ENCODE peak calls at places on chromosomes 6 and 20, in nine cellular contexts. J is GM13977, Y is spleen, X is neural crest cell, C is fibroblast of pulmonary artery, S is foreskin fibroblast, H is A549, K is cardiac muscle cell, A is heart right ventricle. Z is an unnamed sample.

GRCh38 chr6:157946865-157947532 is 34.7 kb upstream of the SYNJ2 start:
- DNase-seq in J (peak), Y (no peak), X (no peak), C (peak), S (no peak), H (no peak), K (peak), A (no peak), Z (no peak)

GRCh38 chr6:108755257-108756240 is 92.7 kb upstream of the ARMC2 start:
- DNase-seq in J (no peak), Y (no peak), X (no peak), C (peak), S (peak), H (no peak), K (peak), A (no peak), Z (no peak)

GRCh38 chr6:157314705-157315321 is 8.5 kb downstream of the TMEM242 start:
- DNase-seq in J (peak), Y (no peak), X (no peak), C (peak), S (peak), H (peak), K (peak), A (no peak), Z (no peak)

GRCh38 chr20:9051508-9051907 is 17.4 kb upstream of the PLCB4 start:
- DNase-seq in J (no peak), Y (no peak), X (no peak), C (peak), S (peak), H (peak), K (peak), A (no peak), Z (no peak)

GRCh38 chr6:38542031-38542430 is 97.7 kb downstream of the BTBD9 start:
- DNase-seq in J (no peak), Y (no peak), X (no peak), C (peak), S (no peak), H (no peak), K (peak), A (no peak), Z (no peak)

GRCh38 chr6:9140861-9141534 is 705.7 kb upstream of the SLC35B3 start:
- DNase-seq in J (no peak), Y (no peak), X (no peak), C (peak), S (peak), H (no peak), K (no peak), A (no peak), Z (no peak)

GRCh38 chr6:56489559-56489958 is 153.1 kb downstream of the DST start:
- DNase-seq in J (no peak), Y (no peak), X (no peak), C (no peak), S (no peak), H (no peak), K (no peak), A (no peak), Z (no peak)

GRCh38 chr6:150004783-150005717 is 20.3 kb downstream of the RAET1L start:
- DNase-seq in J (peak), Y (peak), X (peak), C (peak), S (peak), H (peak), K (peak), A (peak), Z (peak)

GRCh38 chr20:31630187-31630790 is 7.4 kb upstream of the COX4I2 start:
- DNase-seq in J (no peak), Y (no peak), X (no peak), C (peak), S (no peak), H (no peak), K (peak), A (no peak), Z (no peak)

GRCh38 chr20:49427751-49428518 is 54.5 kb downstream of the KCNB1 start:
- DNase-seq in J (no peak), Y (no peak), X (no peak), C (no peak), S (no peak), H (no peak), K (no peak), A (peak), Z (no peak)

GRCh38 chr6:108501559-108501958 is 59.2 kb upstream of the FOXO3 start:
- DNase-seq in J (no peak), Y (no peak), X (no peak), C (peak), S (peak), H (no peak), K (peak), A (no peak), Z (no peak)

GRCh38 chr20:15618912-15619311 is 954.3 kb downstream of the KIF16B start:
- DNase-seq in J (no peak), Y (no peak), X (no peak), C (no peak), S (no peak), H (no peak), K (no peak), A (no peak), Z (no peak)

GRCh38 chr20:37627060-37627766 is 66.6 kb upstream of the CTNNBL1 start:
- DNase-seq in J (peak), Y (no peak), X (peak), C (peak), S (peak), H (no peak), K (peak), A (peak), Z (no peak)

GRCh38 chr6:43884660-43885022 is 114.6 kb downstream of the VEGFA start:
- DNase-seq in J (no peak), Y (peak), X (no peak), C (no peak), S (no peak), H (no peak), K (no peak), A (no peak), Z (no peak)

GRCh38 chr6:6676910-6677441 is 88.5 kb downstream of the LY86 start:
- DNase-seq in J (peak), Y (peak), X (peak), C (peak), S (peak), H (peak), K (peak), A (peak), Z (peak)

GRCh38 chr6:45327956-45328522 is at the start of gene RUNX2:
- DNase-seq in J (no peak), Y (no peak), X (no peak), C (peak), S (peak), H (no peak), K (peak), A (no peak), Z (no peak)

GRCh38 chr20:34364013-34364382 is 925 bp downstream of the ITCH start:
- DNase-seq in J (no peak), Y (no peak), X (no peak), C (peak), S (no peak), H (no peak), K (peak), A (no peak), Z (no peak)

GRCh38 chr6:48184644-48185043 is 73.6 kb upstream of the PTCHD4 start:
- DNase-seq in J (no peak), Y (no peak), X (no peak), C (no peak), S (peak), H (no peak), K (no peak), A (no peak), Z (no peak)

GRCh38 chr6:2857580-2858337 is 16.1 kb upstream of the SERPINB1 start:
- DNase-seq in J (peak), Y (peak), X (no peak), C (peak), S (no peak), H (peak), K (peak), A (peak), Z (peak)

GRCh38 chr6:63526931-63527330 is 45.3 kb upstream of the LOC128125822 start:
- DNase-seq in J (no peak), Y (no peak), X (no peak), C (no peak), S (no peak), H (no peak), K (no peak), A (no peak), Z (no peak)

GRCh38 chr6:166341464-166341863 is 881 bp downstream of the SFT2D1 start:
- DNase-seq in J (no peak), Y (no peak), X (no peak), C (no peak), S (no peak), H (no peak), K (peak), A (no peak), Z (no peak)

GRCh38 chr6:154558513-154558912 is 48.0 kb upstream of the CNKSR3 start:
- DNase-seq in J (no peak), Y (no peak), X (no peak), C (no peak), S (no peak), H (no peak), K (no peak), A (no peak), Z (no peak)

DNA sequence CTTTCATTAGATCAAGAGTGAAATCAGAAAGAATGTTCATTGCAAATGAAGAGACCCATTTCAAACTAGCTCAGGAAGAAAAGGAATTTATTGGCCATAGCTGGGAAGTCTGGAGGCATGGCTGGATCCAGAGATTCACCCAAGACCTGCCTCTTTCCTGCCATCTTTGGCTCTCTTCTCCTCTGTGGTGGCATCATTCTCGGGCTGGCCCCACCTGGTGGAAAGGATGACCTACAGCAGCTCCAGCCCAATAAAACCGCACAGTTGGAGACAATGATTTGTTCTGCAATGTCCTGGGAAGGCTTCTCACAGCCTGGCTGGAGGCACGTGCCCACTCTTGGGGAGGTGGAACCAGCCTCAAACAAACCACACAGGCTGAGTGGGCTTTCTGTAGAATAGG is 18.1 kb upstream of the FERMT1 start:
- DNase-seq in J (no peak), Y (no peak), X (no peak), C (no peak), S (no peak), H (no peak), K (no peak), A (no peak), Z (no peak)
- TF ChIP-seq CTCF in J (peak), Y (no peak), X (peak), C (peak), S (no peak), H (no peak), K (peak), A (no peak), Z (no peak)

GRCh38 chr6:135759831-135760230 is 91.7 kb upstream of the PDE7B start:
- DNase-seq in J (no peak), Y (no peak), X (no peak), C (peak), S (no peak), H (peak), K (peak), A (no peak), Z (no peak)
- TF ChIP-seq CTCF in J (no peak), Y (no peak), X (no peak), C (peak), S (peak), H (peak), K (peak), A (no peak), Z (no peak)

DNA sequence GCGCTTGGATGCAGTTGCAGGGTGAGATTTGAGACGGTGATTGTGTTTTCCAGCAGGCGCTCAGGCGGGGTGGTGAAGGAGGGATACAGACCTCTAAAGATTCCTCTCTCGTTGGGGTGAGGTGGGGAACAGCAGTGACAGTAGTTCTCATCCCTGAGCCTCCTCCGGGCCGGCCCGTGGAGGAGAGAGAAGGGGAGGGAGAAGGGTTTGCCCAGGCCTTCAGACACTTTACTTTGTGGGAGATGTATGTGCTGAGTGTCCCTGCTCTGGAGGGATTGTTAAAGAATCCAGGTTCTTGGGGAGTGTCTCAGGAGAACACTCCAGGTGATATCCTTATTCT is 41.0 kb downstream of the PSMB9 start:
- DNase-seq in J (no peak), Y (no peak), X (no peak), C (no peak), S (no peak), H (no peak), K (no peak), A (no peak), Z (no peak)
- TF ChIP-seq CTCF in J (no peak), Y (no peak), X (no peak), C (no peak), S (no peak), H (no peak), K (no peak), A (no peak), Z (no peak)

DNA sequence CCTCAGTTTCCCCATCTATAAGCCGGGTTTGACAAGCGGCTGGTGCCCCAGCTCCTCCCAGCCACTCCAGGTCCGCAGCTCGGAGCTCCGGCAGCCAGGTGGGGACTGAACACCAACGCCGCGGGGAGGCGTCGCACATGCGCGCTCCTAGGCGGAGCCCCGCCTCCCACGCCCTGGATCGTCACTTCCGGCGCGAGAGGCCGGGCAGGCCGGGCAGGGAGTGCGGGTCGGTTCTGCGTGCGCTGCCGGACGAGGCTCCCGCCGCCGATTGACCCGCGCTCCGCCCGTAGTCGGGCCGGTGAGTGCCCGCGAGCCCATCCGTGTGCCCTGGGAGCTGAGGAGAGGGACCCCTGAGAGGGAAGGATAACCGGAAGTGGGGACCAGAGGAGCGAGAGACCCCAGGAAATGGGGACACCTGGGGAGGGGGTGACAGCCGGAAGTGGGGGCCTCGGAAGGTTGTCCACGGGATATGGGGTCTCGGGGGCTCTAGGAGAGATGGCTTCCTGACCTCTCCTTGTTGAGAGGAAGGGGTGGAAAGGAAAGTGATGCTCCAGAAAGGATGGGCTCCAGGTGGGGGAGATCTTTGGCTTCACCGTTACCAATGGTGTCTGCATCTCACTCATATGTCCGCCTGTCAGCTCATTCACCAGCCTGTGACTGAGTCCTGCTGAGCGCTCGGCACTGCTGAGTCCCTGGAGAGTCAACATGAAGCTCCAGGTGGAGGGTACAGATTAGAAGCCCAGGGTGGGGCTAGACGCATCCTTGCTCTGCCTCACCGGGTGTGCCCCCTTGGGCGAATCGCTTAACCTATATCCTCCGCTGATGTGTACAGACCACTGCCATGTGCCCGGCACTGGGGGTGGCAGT is at the start of gene TTPAL:
- DNase-seq in J (peak), Y (peak), X (peak), C (peak), S (peak), H (peak), K (peak), A (peak), Z (peak)
- TF ChIP-seq CTCF in J (peak), Y (peak), X (no peak), C (peak), S (peak), H (peak), K (peak), A (peak), Z (no peak)

GRCh38 chr6:27650620-27651370 is 177.9 kb upstream of the ZNF184 start:
- DNase-seq in J (peak), Y (no peak), X (peak), C (peak), S (no peak), H (no peak), K (peak), A (no peak), Z (no peak)
- TF ChIP-seq CTCF in J (peak), Y (no peak), X (peak), C (peak), S (peak), H (no peak), K (peak), A (no peak), Z (no peak)

GRCh38 chr20:21719592-21720214 is 14.2 kb downstream of the PAX1 start:
- DNase-seq in J (peak), Y (no peak), X (peak), C (peak), S (peak), H (peak), K (peak), A (no peak), Z (no peak)
- TF ChIP-seq CTCF in J (peak), Y (peak), X (peak), C (peak), S (peak), H (peak), K (peak), A (peak), Z (peak)

DNA sequence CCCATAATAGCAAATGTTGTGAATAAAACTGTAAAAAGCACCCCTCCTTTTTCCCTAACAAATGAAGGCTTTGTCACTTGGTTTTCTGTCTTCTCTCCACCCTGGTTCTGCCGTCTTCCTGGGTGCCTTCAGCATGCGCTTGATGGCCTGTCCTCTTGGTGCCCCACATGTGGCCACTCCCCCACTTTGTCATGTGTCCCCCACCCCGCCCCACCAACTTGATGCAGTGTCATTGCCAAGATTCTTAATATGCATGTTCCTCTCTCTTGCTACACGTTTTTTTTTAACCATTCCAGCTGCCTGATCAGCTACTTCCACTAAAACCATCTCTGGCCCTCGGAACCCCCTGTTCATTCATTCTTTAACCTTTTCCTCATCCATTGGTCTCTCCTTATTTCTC is 340.3 kb downstream of the QKI start:
- DNase-seq in J (no peak), Y (no peak), X (no peak), C (no peak), S (no peak), H (no peak), K (no peak), A (no peak), Z (peak)
- TF ChIP-seq CTCF in J (no peak), Y (no peak), X (no peak), C (no peak), S (no peak), H (no peak), K (no peak), A (no peak), Z (no peak)

DNA sequence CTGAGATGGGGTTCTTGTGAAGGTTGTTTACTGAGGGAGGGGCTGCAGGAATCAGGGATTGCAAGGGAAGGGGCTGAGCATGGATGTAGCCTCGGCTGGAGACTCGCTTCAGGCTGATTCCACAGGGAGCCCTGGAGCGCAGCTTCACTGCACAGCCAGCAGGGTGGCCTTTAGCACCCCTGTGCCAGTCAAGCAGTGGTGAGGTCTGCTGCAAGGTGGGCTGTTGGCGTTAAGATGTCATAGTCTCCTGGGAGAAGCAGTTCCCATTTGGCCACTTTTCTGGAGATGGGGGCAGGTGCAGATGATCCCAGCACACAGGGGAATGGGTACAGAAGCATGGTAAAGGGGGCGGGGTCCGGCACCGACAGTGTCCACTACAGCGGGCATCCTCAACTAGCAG is 126.3 kb downstream of the TOX2 start:
- DNase-seq in J (no peak), Y (peak), X (no peak), C (no peak), S (no peak), H (no peak), K (no peak), A (no peak), Z (no peak)
- TF ChIP-seq CTCF in J (no peak), Y (no peak), X (no peak), C (no peak), S (no peak), H (no peak), K (no peak), A (no peak), Z (no peak)

DNA sequence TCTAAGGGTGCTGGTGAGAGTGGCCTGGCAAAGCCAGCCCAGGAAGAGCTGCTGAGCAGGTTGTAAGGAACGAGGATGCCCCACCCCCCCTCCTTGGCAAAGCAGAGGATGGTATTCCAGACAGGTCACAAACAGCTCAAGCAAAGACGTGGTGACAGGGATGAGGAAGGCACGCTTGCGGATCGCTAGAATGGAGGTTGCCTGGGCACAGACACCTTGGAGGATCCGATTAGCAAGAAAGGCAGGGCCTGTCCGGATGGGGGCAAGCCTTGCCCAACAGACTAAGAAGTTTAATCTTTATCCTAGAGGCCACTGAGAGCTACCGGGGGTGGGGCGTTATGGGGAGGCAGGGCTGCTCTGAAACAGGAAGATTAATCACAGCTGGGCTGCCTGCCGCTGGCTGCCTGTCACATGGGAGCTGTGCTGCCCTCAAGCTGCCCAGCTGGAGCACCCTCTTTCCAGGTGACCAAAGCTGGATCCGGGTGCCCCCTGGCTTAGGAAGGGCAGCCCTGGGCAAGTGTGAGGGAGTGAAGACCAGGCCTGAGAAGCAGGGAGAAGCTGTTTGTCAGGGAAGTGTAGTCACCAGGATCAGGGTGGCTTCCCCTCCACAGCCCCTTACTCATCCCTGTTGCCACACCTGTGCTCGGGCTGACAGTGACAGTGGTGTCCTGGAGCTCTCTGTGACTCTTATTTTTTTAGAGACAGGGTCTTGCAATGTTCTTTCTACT is 9.2 kb upstream of the MAPK13 start:
- DNase-seq in J (no peak), Y (peak), X (no peak), C (peak), S (peak), H (no peak), K (peak), A (peak), Z (peak)
- TF ChIP-seq CTCF in J (no peak), Y (no peak), X (no peak), C (no peak), S (no peak), H (no peak), K (no peak), A (no peak), Z (no peak)

DNA sequence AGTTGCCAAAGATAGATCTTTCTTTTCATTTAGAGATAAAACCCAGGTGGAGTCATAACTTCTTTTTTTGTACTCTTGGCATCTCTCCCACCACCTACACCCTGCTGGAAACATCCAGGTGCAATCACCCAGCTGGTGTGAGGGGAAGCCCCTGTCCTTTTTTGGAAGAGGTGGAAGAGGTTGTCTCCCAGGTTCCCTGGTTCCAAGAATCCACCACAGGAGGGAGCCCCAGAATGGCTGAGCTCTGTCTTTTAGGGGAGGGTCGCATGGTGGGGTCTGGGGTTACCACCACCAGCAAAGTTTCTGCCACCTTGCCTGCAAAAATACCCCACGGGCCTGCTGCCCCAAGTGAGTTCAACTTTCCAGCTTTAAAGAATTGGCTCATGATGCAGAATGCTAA is 10.8 kb downstream of the SMOC2 start:
- DNase-seq in J (no peak), Y (no peak), X (no peak), C (no peak), S (no peak), H (no peak), K (no peak), A (no peak), Z (no peak)
- TF ChIP-seq CTCF in J (no peak), Y (no peak), X (peak), C (peak), S (no peak), H (no peak), K (peak), A (peak), Z (no peak)